ENCODE peak calls at places on chromosomes 11 and 22, in four cellular contexts. P, X, G and Y are unnamed samples.

GRCh38 chr11:1553808-1554594 is 18.1 kb downstream of the DUSP8 start:
- DNase-seq in P (no peak), X (no peak), G (no peak), Y (no peak)

GRCh38 chr11:122044086-122044485 is 71.9 kb downstream of the BLID start:
- DNase-seq in P (no peak), X (peak; percentile 62), G (no peak), Y (no peak)

GRCh38 chr11:10503217-10503616 is 37.8 kb downstream of the RNF141 start:
- DNase-seq in P (no peak), X (no peak), G (no peak), Y (no peak)

GRCh38 chr11:1453611-1454386 is 32.8 kb downstream of the MOB2 start:
- DNase-seq in P (no peak), X (peak; percentile 29), G (no peak), Y (no peak)

GRCh38 chr11:119424775-119425174 is 1.8 kb upstream of the THY1 start:
- DNase-seq in P (no peak), X (no peak), G (no peak), Y (no peak)

GRCh38 chr11:57641426-57641825 is 8.3 kb downstream of the YPEL4 start:
- DNase-seq in P (no peak), X (peak; percentile 81), G (no peak), Y (no peak)

GRCh38 chr22:32823024-32823730 is 21.7 kb downstream of the TIMP3 start:
- DNase-seq in P (no peak), X (no peak), G (no peak), Y (no peak)

GRCh38 chr11:91433284-91434010 is 791.2 kb upstream of the FAT3 start:
- DNase-seq in P (no peak), X (no peak), G (no peak), Y (no peak)

GRCh38 chr11:59207988-59208432 is 4.7 kb downstream of the MPEG1 start:
- DNase-seq in P (peak; percentile 68), X (peak; percentile 77), G (no peak), Y (peak; percentile 45)

GRCh38 chr11:31173926-31174680 is 195.4 kb downstream of the DCDC1 start:
- DNase-seq in P (no peak), X (no peak), G (no peak), Y (no peak)